ENCODE peak calls at places on chromosomes 1 and 21, in five cellular contexts. One of them, this sample, is unnamed.

GRCh38 chr1:97340951-97341350 is 579.9 kb downstream of the DPYD start:
- DNase-seq in SK-N-SH: no peak
- DNase-seq in esophagus muscularis mucosa: no peak
- DNase-seq in stimulated activated CD4-positive, alpha-beta T cell treated with anti-CD3 and anti-CD28 coated beads, TNF-alpha, amount 100 ng/mL, for 4 hours: no peak
- DNase-seq in DMS53: no peak
- DNase-seq in this sample: no peak

GRCh38 chr1:9086060-9086459 is 16.6 kb upstream of the SLC2A5 start:
- DNase-seq in SK-N-SH: no peak
- DNase-seq in esophagus muscularis mucosa: no peak
- DNase-seq in stimulated activated CD4-positive, alpha-beta T cell treated with anti-CD3 and anti-CD28 coated beads, TNF-alpha, amount 100 ng/mL, for 4 hours: no peak
- DNase-seq in DMS53: peak
- DNase-seq in this sample: no peak

GRCh38 chr1:226046240-226046639 is 16.3 kb upstream of the H3-3A start:
- DNase-seq in SK-N-SH: no peak
- DNase-seq in esophagus muscularis mucosa: no peak
- DNase-seq in stimulated activated CD4-positive, alpha-beta T cell treated with anti-CD3 and anti-CD28 coated beads, TNF-alpha, amount 100 ng/mL, for 4 hours: no peak
- DNase-seq in DMS53: no peak
- DNase-seq in this sample: no peak

GRCh38 chr1:30265127-30266070 is 458.0 kb downstream of the MATN1 start:
- DNase-seq in SK-N-SH: no peak
- DNase-seq in esophagus muscularis mucosa: no peak
- DNase-seq in stimulated activated CD4-positive, alpha-beta T cell treated with anti-CD3 and anti-CD28 coated beads, TNF-alpha, amount 100 ng/mL, for 4 hours: no peak
- DNase-seq in DMS53: no peak
- DNase-seq in this sample: no peak

GRCh38 chr1:226821719-226822085 is 48.7 kb upstream of the PSEN2 start:
- DNase-seq in SK-N-SH: peak
- DNase-seq in esophagus muscularis mucosa: no peak
- DNase-seq in stimulated activated CD4-positive, alpha-beta T cell treated with anti-CD3 and anti-CD28 coated beads, TNF-alpha, amount 100 ng/mL, for 4 hours: no peak
- DNase-seq in DMS53: no peak
- DNase-seq in this sample: no peak

GRCh38 chr1:228337711-228338520 is 68.7 kb downstream of the TRIM11 start:
- DNase-seq in SK-N-SH: no peak
- DNase-seq in esophagus muscularis mucosa: no peak
- DNase-seq in stimulated activated CD4-positive, alpha-beta T cell treated with anti-CD3 and anti-CD28 coated beads, TNF-alpha, amount 100 ng/mL, for 4 hours: no peak
- DNase-seq in DMS53: no peak
- DNase-seq in this sample: no peak

GRCh38 chr1:164982545-164982944 is 374.0 kb downstream of the LMX1A start:
- DNase-seq in SK-N-SH: no peak
- DNase-seq in esophagus muscularis mucosa: peak
- DNase-seq in stimulated activated CD4-positive, alpha-beta T cell treated with anti-CD3 and anti-CD28 coated beads, TNF-alpha, amount 100 ng/mL, for 4 hours: no peak
- DNase-seq in DMS53: no peak
- DNase-seq in this sample: no peak

GRCh38 chr21:9772348-9772672 is 749.1 kb upstream of the TPTE start:
- DNase-seq in SK-N-SH: no peak
- DNase-seq in esophagus muscularis mucosa: no peak
- DNase-seq in stimulated activated CD4-positive, alpha-beta T cell treated with anti-CD3 and anti-CD28 coated beads, TNF-alpha, amount 100 ng/mL, for 4 hours: no peak
- DNase-seq in DMS53: no peak
- DNase-seq in this sample: no peak

GRCh38 chr1:205240118-205240517 is 12.4 kb downstream of the TMCC2 start:
- DNase-seq in SK-N-SH: no peak
- DNase-seq in esophagus muscularis mucosa: no peak
- DNase-seq in stimulated activated CD4-positive, alpha-beta T cell treated with anti-CD3 and anti-CD28 coated beads, TNF-alpha, amount 100 ng/mL, for 4 hours: no peak
- DNase-seq in DMS53: no peak
- DNase-seq in this sample: no peak